ENCODE peak calls at places on chromosomes 11 and 22, in six cellular contexts. Q, T, O, Y, R and W are unnamed samples.
A peak's percentile ranks its signal among the peaks of the same experiment; 100 is the strongest.

GRCh38 chr11:8206251-8207079 is 37.6 kb upstream of the RIC3 start:
- DNase-seq in Q (no peak), T (peak; percentile 95), O (peak; percentile 77), Y (no peak), R (peak; percentile 72), W (peak; percentile 73)

GRCh38 chr22:36435516-36436415 is 45.7 kb downstream of the TXN2 start:
- DNase-seq in Q (no peak), T (no peak), O (no peak), Y (no peak), R (peak; percentile 76), W (no peak)

GRCh38 chr11:132248585-132248984 is 878.2 kb downstream of the NTM start:
- DNase-seq in Q (no peak), T (no peak), O (no peak), Y (no peak), R (no peak), W (no peak)

GRCh38 chr11:118247041-118247440 is 5.1 kb downstream of the MPZL3 start:
- DNase-seq in Q (no peak), T (peak; percentile 64), O (no peak), Y (no peak), R (no peak), W (no peak)

GRCh38 chr22:49517211-49517610 is 310.5 kb downstream of the BRD1 start:
- DNase-seq in Q (no peak), T (no peak), O (no peak), Y (no peak), R (no peak), W (no peak)

GRCh38 chr11:124896821-124897391 is 759 bp downstream of the ROBO4 start:
- DNase-seq in Q (peak; percentile 58), T (no peak), O (no peak), Y (no peak), R (no peak), W (no peak)

GRCh38 chr22:18056802-18057474 is 20.9 kb upstream of the PEX26 start:
- DNase-seq in Q (no peak), T (no peak), O (peak; percentile 6), Y (no peak), R (peak; percentile 52), W (no peak)

GRCh38 chr11:125910450-125910849 is 6.1 kb downstream of the DDX25 start:
- DNase-seq in Q (no peak), T (no peak), O (no peak), Y (no peak), R (no peak), W (no peak)

GRCh38 chr22:49011379-49011768 is 816.3 kb downstream of the BRD1 start:
- DNase-seq in Q (no peak), T (no peak), O (peak; percentile 45), Y (no peak), R (no peak), W (peak; percentile 21)

GRCh38 chr11:95095858-95096587 is 6.4 kb downstream of the ENDOD1 start:
- DNase-seq in Q (no peak), T (peak; percentile 40), O (no peak), Y (no peak), R (no peak), W (no peak)

GRCh38 chr11:14184548-14184947 is 174.4 kb downstream of the RRAS2 start:
- DNase-seq in Q (no peak), T (no peak), O (no peak), Y (no peak), R (no peak), W (no peak)

GRCh38 chr22:39434721-39435120 is 22.1 kb upstream of the MGAT3 start:
- DNase-seq in Q (no peak), T (no peak), O (peak; percentile 38), Y (no peak), R (no peak), W (no peak)

GRCh38 chr22:36853407-36854099 is 7.3 kb upstream of the NCF4 start:
- DNase-seq in Q (peak; percentile 71), T (peak; percentile 50), O (peak; percentile 88), Y (peak; percentile 11), R (peak; percentile 81), W (peak; percentile 89)

GRCh38 chr11:16605440-16605970 is 132.9 kb upstream of the C11orf58 start:
- DNase-seq in Q (peak; percentile 28), T (peak; percentile 5), O (peak; percentile 72), Y (peak; percentile 47), R (peak; percentile 71), W (no peak)

GRCh38 chr11:120331301-120331966 is 4.8 kb upstream of the ARHGEF12 start:
- DNase-seq in Q (no peak), T (no peak), O (no peak), Y (no peak), R (no peak), W (no peak)

GRCh38 chr22:17980013-17980510 is 44.3 kb downstream of the MICAL3 start:
- DNase-seq in Q (no peak), T (peak; percentile 24), O (no peak), Y (no peak), R (no peak), W (no peak)

GRCh38 chr11:108569896-108570295 is 23.7 kb downstream of the EXPH5 start:
- DNase-seq in Q (no peak), T (no peak), O (no peak), Y (no peak), R (no peak), W (no peak)

GRCh38 chr11:129315781-129316579 is 59.7 kb upstream of the BARX2 start:
- DNase-seq in Q (no peak), T (no peak), O (no peak), Y (no peak), R (peak; percentile 73), W (no peak)

GRCh38 chr22:38350444-38351359 is 33.5 kb upstream of the CSNK1E start:
- DNase-seq in Q (no peak), T (no peak), O (peak; percentile 48), Y (no peak), R (no peak), W (no peak)

GRCh38 chr11:62922653-62923371 is 1.6 kb upstream of the CHRM1 start:
- DNase-seq in Q (no peak), T (no peak), O (peak; percentile 73), Y (no peak), R (no peak), W (no peak)

GRCh38 chr11:114088216-114088615 is 28.7 kb downstream of the ZBTB16 start:
- DNase-seq in Q (no peak), T (no peak), O (no peak), Y (no peak), R (peak; percentile 23), W (no peak)

GRCh38 chr11:63491614-63492372 is 826 bp upstream of the PLAAT5 start:
- DNase-seq in Q (no peak), T (no peak), O (no peak), Y (no peak), R (no peak), W (no peak)

GRCh38 chr11:117593065-117593464 is 204.0 kb downstream of the DSCAML1 start:
- DNase-seq in Q (no peak), T (no peak), O (no peak), Y (no peak), R (no peak), W (no peak)

GRCh38 chr11:50155508-50155907 is 122.8 kb downstream of the OR4C45 start:
- DNase-seq in Q (no peak), T (no peak), O (no peak), Y (no peak), R (no peak), W (no peak)

GRCh38 chr22:23278883-23279675 is 98.8 kb downstream of the BCR start:
- DNase-seq in Q (no peak), T (peak; percentile 20), O (no peak), Y (no peak), R (peak; percentile 70), W (no peak)

GRCh38 chr22:37534445-37534844 is 15.2 kb upstream of the CARD10 start:
- DNase-seq in Q (no peak), T (no peak), O (no peak), Y (no peak), R (no peak), W (no peak)

GRCh38 chr11:120714448-120714847 is 202.9 kb downstream of the GRIK4 start:
- DNase-seq in Q (no peak), T (peak; percentile 21), O (no peak), Y (no peak), R (no peak), W (no peak)

GRCh38 chr22:21940521-21940920 is 12.1 kb downstream of the PPM1F start:
- DNase-seq in Q (no peak), T (no peak), O (no peak), Y (no peak), R (no peak), W (no peak)

GRCh38 chr22:21938071-21938822 is 14.4 kb downstream of the PPM1F start:
- DNase-seq in Q (peak; percentile 94), T (peak; percentile 95), O (peak; percentile 97), Y (peak; percentile 84), R (peak; percentile 100), W (peak; percentile 97)

GRCh38 chr22:21937821-21938070 is 14.9 kb downstream of the PPM1F start:
- DNase-seq in Q (peak; percentile 86), T (no peak), O (no peak), Y (no peak), R (no peak), W (peak; percentile 94)

GRCh38 chr22:21939392-21940319 is 13.0 kb downstream of the PPM1F start:
- DNase-seq in Q (no peak), T (peak; percentile 38), O (no peak), Y (no peak), R (no peak), W (no peak)

DNA sequence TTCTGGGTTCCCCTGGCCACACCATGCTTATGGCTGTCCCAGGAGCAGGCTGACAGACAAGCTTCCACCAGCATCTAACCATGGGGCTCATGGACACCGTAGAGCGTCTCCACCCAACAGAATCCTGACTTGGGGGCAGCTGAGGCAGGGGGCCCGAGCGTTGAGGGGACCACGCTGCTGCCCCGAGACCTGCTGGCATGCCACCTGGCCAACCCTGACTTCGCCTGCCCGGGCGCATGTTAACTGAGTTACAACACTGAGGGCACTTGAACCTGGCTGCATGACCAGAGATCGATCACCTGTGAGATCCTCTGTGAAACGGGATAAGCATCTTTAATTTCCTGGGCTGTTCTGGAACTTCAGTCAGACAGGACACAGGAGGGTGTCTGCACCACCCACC is 13.7 kb downstream of the PPM1F start:
- DNase-seq in Q (no peak), T (no peak), O (no peak), Y (no peak), R (no peak), W (no peak)
- H3K4me3 ChIP-seq in Q (peak overlapping the region; percentile 59), T (no peak overlapping the region), O (no peak overlapping the region), Y (peak overlapping the region; percentile 61), R (no peak overlapping the region), W (no peak overlapping the region)

GRCh38 chr11:309558-309855 is 1.9 kb downstream of the IFITM2 start:
- DNase-seq in Q (no peak), T (no peak), O (no peak), Y (no peak), R (no peak), W (no peak)
- H3K27ac ChIP-seq in Q (peak overlapping the region; percentile 55), T (no peak overlapping the region), O (peak overlapping the region; percentile 98), Y (peak overlapping the region; percentile 74), R (peak overlapping the region; percentile 32), W (no peak overlapping the region)

DNA sequence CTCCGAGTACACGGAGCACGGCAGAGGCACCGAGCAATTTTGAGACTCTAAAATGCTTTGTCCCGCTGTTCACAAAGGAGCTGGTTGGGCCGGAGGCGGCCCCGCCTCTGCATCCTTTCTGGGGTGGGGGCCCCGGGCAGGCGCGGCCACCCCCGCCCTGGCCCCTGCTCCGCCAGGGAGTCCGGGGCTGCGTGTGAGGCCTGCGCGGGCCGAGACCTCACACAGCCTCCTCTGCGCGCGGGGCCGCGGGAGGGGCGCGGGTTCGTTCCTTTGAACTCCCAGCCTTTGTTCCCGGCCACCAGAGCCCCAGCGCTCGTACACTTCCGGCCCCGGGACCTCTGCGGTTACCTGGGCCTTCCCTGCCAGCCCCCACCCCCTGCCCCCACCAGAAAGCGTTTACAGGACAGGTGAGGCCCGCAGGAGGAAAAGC is 1.6 kb downstream of the FGF19 start:
- DNase-seq in Q (no peak), T (no peak), O (no peak), Y (no peak), R (no peak), W (peak; percentile 73)
- H3K4me3 ChIP-seq in Q (no peak overlapping the region), T (no peak overlapping the region), O (no peak overlapping the region), Y (no peak overlapping the region), R (no peak overlapping the region), W (no peak overlapping the region)

GRCh38 chr22:46006379-46007002 is 29.5 kb upstream of the WNT7B start:
- DNase-seq in Q (peak; percentile 96), T (peak; percentile 82), O (peak; percentile 97), Y (peak; percentile 78), R (peak; percentile 99), W (peak; percentile 99)
- H3K27ac ChIP-seq in Q (peak overlapping the region; percentile 84), T (peak overlapping the region; percentile 86), O (peak overlapping the region; percentile 94), Y (peak overlapping the region; percentile 84), R (peak overlapping the region; percentile 75), W (peak overlapping the region; percentile 19)